ENCODE peak calls at places on chromosomes 12 and 14, in nine cellular contexts. O is dorsolateral prefrontal cortex, K is fibroblast of the aortic adventitia, I is T-cell, Y is dermis blood vessel endothelial cell, S is type B pancreatic cell, V is NCI-H1105 treated with DMSO at 0.1 percent for 48 hours, Z is NCI-H146, P is iPS-NIHi11. T is an unnamed sample.

GRCh38 chr14:93090826-93091583 is 24.7 kb downstream of the ITPK1 start:
- DNase-seq in O (peak), K (peak), I (no peak), Y (peak), S (no peak), V (peak), Z (no peak), P (no peak), T (peak)

GRCh38 chr12:116087962-116088361 is 189.5 kb downstream of the MED13L start:
- DNase-seq in O (no peak), K (no peak), I (no peak), Y (no peak), S (no peak), V (no peak), Z (no peak), P (no peak), T (no peak)

GRCh38 chr14:56821177-56821576 is 10.9 kb upstream of the OTX2 start:
- DNase-seq in O (no peak), K (no peak), I (no peak), Y (no peak), S (no peak), V (no peak), Z (no peak), P (no peak), T (no peak)

GRCh38 chr12:32586390-32586789 is 92.7 kb upstream of the DNM1L start:
- DNase-seq in O (no peak), K (peak), I (no peak), Y (peak), S (no peak), V (no peak), Z (no peak), P (no peak), T (no peak)

GRCh38 chr14:33401326-33401725 is 462.6 kb downstream of the NPAS3 start:
- DNase-seq in O (no peak), K (no peak), I (no peak), Y (no peak), S (no peak), V (no peak), Z (no peak), P (peak), T (no peak)

GRCh38 chr12:17976202-17976601 is 113.8 kb downstream of the RERGL start:
- DNase-seq in O (no peak), K (no peak), I (no peak), Y (peak), S (no peak), V (no peak), Z (peak), P (peak), T (no peak)

GRCh38 chr12:46217686-46218508 is 50.9 kb downstream of the SLC38A1 start:
- DNase-seq in O (no peak), K (no peak), I (peak), Y (no peak), S (no peak), V (no peak), Z (no peak), P (no peak), T (no peak)

GRCh38 chr14:99707921-99708320 is 23.8 kb downstream of the CYP46A1 start:
- DNase-seq in O (no peak), K (no peak), I (no peak), Y (no peak), S (peak), V (no peak), Z (no peak), P (no peak), T (no peak)

GRCh38 chr12:130192667-130193345 is 30.5 kb downstream of the FZD10 start:
- DNase-seq in O (no peak), K (no peak), I (no peak), Y (no peak), S (peak), V (no peak), Z (peak), P (peak), T (no peak)

GRCh38 chr14:55133416-55133815 is 4.4 kb downstream of the LGALS3 start:
- DNase-seq in O (no peak), K (peak), I (no peak), Y (peak), S (no peak), V (no peak), Z (no peak), P (peak), T (peak)

GRCh38 chr14:89040438-89041244 is 216.2 kb downstream of the TTC8 start:
- DNase-seq in O (peak), K (peak), I (peak), Y (peak), S (peak), V (peak), Z (peak), P (peak), T (peak)

GRCh38 chr14:68470361-68470760 is 322.5 kb downstream of the ZFP36L1 start:
- DNase-seq in O (no peak), K (no peak), I (no peak), Y (no peak), S (no peak), V (no peak), Z (no peak), P (no peak), T (no peak)

GRCh38 chr14:75277000-75277795 is 1.4 kb upstream of the FOS start:
- DNase-seq in O (peak), K (peak), I (peak), Y (peak), S (peak), V (peak), Z (peak), P (peak), T (peak)

GRCh38 chr12:49750027-49750977 is 8.9 kb downstream of the TMBIM6 start:
- DNase-seq in O (no peak), K (peak), I (no peak), Y (peak), S (no peak), V (no peak), Z (no peak), P (no peak), T (peak)

GRCh38 chr12:90959538-90960139 is 4.7 kb upstream of the CCER1 start:
- DNase-seq in O (no peak), K (peak), I (peak), Y (peak), S (no peak), V (peak), Z (peak), P (peak), T (peak)

GRCh38 chr12:122799635-122800243 is 25.4 kb downstream of the CCDC62 start:
- DNase-seq in O (no peak), K (no peak), I (no peak), Y (no peak), S (no peak), V (no peak), Z (no peak), P (no peak), T (no peak)

GRCh38 chr12:93178154-93178878 is 199.4 kb upstream of the NUDT4 start:
- DNase-seq in O (no peak), K (no peak), I (no peak), Y (peak), S (no peak), V (no peak), Z (no peak), P (no peak), T (no peak)

GRCh38 chr14:98889107-98889835 is 382.7 kb downstream of the BCL11B start:
- DNase-seq in O (no peak), K (no peak), I (no peak), Y (no peak), S (no peak), V (no peak), Z (no peak), P (no peak), T (no peak)

GRCh38 chr12:53045646-53046045 is 4.2 kb upstream of the TNS2 start:
- DNase-seq in O (no peak), K (peak), I (no peak), Y (no peak), S (no peak), V (no peak), Z (no peak), P (no peak), T (peak)

GRCh38 chr14:21084396-21084795 is 14.1 kb downstream of the ZNF219 start:
- DNase-seq in O (no peak), K (no peak), I (no peak), Y (no peak), S (no peak), V (no peak), Z (no peak), P (no peak), T (peak)

GRCh38 chr12:94204647-94205247 is 56.4 kb downstream of the PLXNC1 start:
- DNase-seq in O (no peak), K (no peak), I (no peak), Y (no peak), S (no peak), V (no peak), Z (no peak), P (no peak), T (no peak)

GRCh38 chr12:124694846-124695497 is 127.6 kb upstream of the NCOR2 start:
- DNase-seq in O (no peak), K (peak), I (no peak), Y (peak), S (no peak), V (no peak), Z (peak), P (no peak), T (peak)

GRCh38 chr12:48980953-48981756 is 3.0 kb downstream of the WNT1 start:
- DNase-seq in O (peak), K (no peak), I (peak), Y (no peak), S (no peak), V (no peak), Z (peak), P (peak), T (peak)

GRCh38 chr12:66742508-66743367 is 63.9 kb upstream of the GRIP1 start:
- DNase-seq in O (no peak), K (no peak), I (no peak), Y (no peak), S (no peak), V (no peak), Z (no peak), P (no peak), T (no peak)

GRCh38 chr12:6925543-6926279 is 2.0 kb upstream of the ATN1 start:
- DNase-seq in O (peak), K (peak), I (no peak), Y (peak), S (no peak), V (peak), Z (no peak), P (peak), T (peak)

GRCh38 chr14:104137297-104138097 is 890 bp upstream of the KIF26A start:
- DNase-seq in O (peak), K (peak), I (peak), Y (peak), S (peak), V (peak), Z (no peak), P (peak), T (peak)

GRCh38 chr12:87369161-87369560 is 660.0 kb downstream of the C12orf50 start:
- DNase-seq in O (no peak), K (no peak), I (no peak), Y (no peak), S (no peak), V (no peak), Z (peak), P (no peak), T (no peak)

GRCh38 chr12:123892180-123892559 is 80.5 kb downstream of the CCDC92 start:
- DNase-seq in O (no peak), K (no peak), I (no peak), Y (no peak), S (no peak), V (no peak), Z (no peak), P (no peak), T (no peak)

GRCh38 chr14:22465201-22465835 is 123.7 kb downstream of the DAD1 start:
- DNase-seq in O (no peak), K (no peak), I (no peak), Y (no peak), S (no peak), V (no peak), Z (no peak), P (no peak), T (no peak)

GRCh38 chr14:22463763-22464173 is 125.3 kb downstream of the DAD1 start:
- DNase-seq in O (no peak), K (no peak), I (no peak), Y (no peak), S (no peak), V (no peak), Z (no peak), P (no peak), T (no peak)

GRCh38 chr12:55820679-55821078 is 2.8 kb downstream of the ORMDL2 start:
- DNase-seq in O (no peak), K (peak), I (no peak), Y (peak), S (no peak), V (no peak), Z (no peak), P (no peak), T (no peak)

GRCh38 chr12:108635201-108635996 is 1.7 kb upstream of the SELPLG start:
- DNase-seq in O (no peak), K (no peak), I (peak), Y (no peak), S (no peak), V (no peak), Z (no peak), P (no peak), T (no peak)

T was measured in osteoblast.